ENCODE peak calls at places on chromosome 19, in five cellular contexts. G is esophagus squamous epithelium, D is heart right ventricle, U is breast epithelium, Q is BE2C. M is an unnamed sample.

GRCh38 chr19:50537769-50538230 is 24.1 kb upstream of the ASPDH start:
- DNase-seq in G (no peak), D (peak), U (peak), Q (peak), M (peak)

GRCh38 chr19:2051771-2052704 is 994 bp upstream of the MKNK2 start:
- DNase-seq in G (no peak), D (peak), U (no peak), Q (no peak), M (no peak)

GRCh38 chr19:30428281-30428680 is 56.1 kb downstream of the ZNF536 start:
- DNase-seq in G (no peak), D (no peak), U (no peak), Q (no peak), M (no peak)

GRCh38 chr19:38990949-38991697 is 15.6 kb upstream of the FBXO17 start:
- DNase-seq in G (no peak), D (no peak), U (no peak), Q (no peak), M (no peak)

GRCh38 chr19:38900816-38901215 is 1.0 kb downstream of the NFKBIB start:
- DNase-seq in G (no peak), D (no peak), U (no peak), Q (no peak), M (no peak)

GRCh38 chr19:29858621-29859020 is 46.8 kb downstream of the CCNE1 start:
- DNase-seq in G (no peak), D (no peak), U (no peak), Q (no peak), M (no peak)

GRCh38 chr19:10808937-10809655 is 26.9 kb downstream of the TMED1 start:
- DNase-seq in G (no peak), D (no peak), U (no peak), Q (no peak), M (no peak)

GRCh38 chr19:11552666-11553372 is 6.2 kb downstream of the ELOF1 start:
- DNase-seq in G (no peak), D (no peak), U (no peak), Q (no peak), M (no peak)

GRCh38 chr19:45251452-45252354 is 632 bp downstream of the MARK4 start:
- DNase-seq in G (no peak), D (no peak), U (no peak), Q (no peak), M (no peak)

GRCh38 chr19:2021453-2022140 is 6.1 kb upstream of the BTBD2 start:
- DNase-seq in G (no peak), D (no peak), U (no peak), Q (no peak), M (no peak)

GRCh38 chr19:47518139-47518538 is 3.3 kb upstream of the NAPA start:
- DNase-seq in G (no peak), D (no peak), U (no peak), Q (no peak), M (peak)

GRCh38 chr19:1247747-1248453 is 483 bp upstream of the MIDN start:
- DNase-seq in G (no peak), D (peak), U (no peak), Q (no peak), M (peak)

GRCh38 chr19:52923782-52924593 is 760 bp upstream of the ZNF888 start:
- DNase-seq in G (no peak), D (peak), U (no peak), Q (no peak), M (no peak)

GRCh38 chr19:46661735-46662592 is 982 bp upstream of the DACT3 start:
- DNase-seq in G (no peak), D (peak), U (peak), Q (peak), M (peak)

GRCh38 chr19:54458648-54459281 is 4.8 kb downstream of the LENG9 start:
- DNase-seq in G (no peak), D (no peak), U (no peak), Q (no peak), M (no peak)

DNA sequence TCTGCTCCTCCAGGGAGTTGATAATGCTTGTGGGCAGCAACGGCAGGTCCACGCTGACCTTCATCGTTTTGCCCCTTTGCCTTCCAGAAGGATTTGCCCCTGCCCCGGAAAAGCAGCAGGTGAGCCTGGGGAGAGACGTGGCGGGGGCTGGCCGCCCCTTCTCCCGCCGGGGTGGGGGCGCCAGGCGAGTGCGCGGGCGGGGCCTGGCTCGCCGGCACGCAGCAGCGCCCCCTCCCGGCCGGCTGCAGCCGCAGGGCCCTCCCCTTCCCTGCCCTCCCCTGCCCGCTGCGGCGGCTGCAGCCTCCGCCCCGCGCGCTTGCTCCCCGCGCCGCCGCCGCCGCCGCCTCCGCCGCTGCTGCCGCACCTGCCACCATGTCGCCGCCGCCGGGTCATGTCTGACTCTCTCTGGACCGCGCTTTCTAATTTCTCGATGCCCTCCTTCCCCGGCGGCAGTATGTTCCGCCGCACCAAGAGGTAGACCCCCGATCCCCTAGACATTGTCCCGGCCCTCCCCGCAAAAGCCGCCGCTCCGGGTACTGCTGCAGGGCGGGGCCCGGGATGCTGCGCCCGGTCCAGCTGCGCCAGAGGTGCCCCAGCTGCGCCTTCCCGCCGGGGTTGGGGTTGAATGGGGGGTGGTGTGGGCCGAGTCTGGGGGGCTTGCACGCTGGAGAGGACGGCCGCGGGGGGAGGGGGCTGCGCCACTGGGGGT is at the start of gene MAST1:
- DNase-seq in G (no peak), D (no peak), U (no peak), Q (peak), M (peak)
- H3K4me3 ChIP-seq in G (peak), D (peak), U (peak), Q (peak), M (peak)

DNA sequence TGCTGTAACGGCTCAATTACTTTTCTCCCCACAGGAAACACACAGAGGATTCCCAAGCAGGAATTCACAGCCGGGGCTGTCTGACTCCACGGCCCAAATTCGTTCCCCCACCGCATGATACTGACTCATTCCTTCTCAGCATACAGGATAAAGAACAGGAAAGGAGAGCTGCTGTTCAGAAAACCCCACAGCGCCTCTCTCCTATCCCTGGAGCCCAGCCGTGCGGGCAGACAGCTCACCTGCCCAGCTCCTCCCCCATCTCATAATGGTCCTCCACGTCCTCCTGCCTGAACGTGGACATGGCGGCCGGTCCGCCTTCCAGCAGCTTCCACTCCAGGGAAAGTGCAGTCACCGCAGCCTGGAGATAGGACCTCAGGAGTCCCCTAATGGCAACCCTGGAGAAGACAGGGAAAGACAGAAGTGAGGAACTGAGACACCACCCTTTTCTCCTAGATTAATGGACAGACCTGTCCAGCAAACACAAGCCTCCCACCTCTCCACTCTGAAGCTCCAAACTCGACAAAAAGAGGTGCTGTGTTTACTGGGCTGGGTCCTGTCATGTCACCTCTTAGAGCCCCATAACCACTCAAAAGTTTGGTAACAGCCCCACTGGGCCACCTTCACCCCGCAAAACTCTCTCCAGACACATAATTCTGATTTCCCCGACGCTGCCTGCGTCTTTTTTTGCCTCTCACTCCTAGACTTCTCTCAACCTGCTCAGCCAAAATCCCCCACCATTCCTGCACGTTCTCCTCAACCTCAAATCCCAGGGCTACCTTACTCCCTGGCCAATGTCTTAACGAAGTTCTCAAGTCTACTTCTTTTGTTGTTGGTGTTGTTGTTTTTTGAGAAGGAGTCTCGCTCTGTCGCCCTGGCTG is 1.2 kb downstream of the DAPK3 start:
- DNase-seq in G (no peak), D (peak), U (no peak), Q (no peak), M (no peak)
- TF ChIP-seq CTCF in G (peak), D (no peak), U (no peak), Q (peak), M (no peak)

GRCh38 chr19:35783469-35784400 is 8.4 kb downstream of the ARHGAP33 start:
- DNase-seq in G (no peak), D (no peak), U (no peak), Q (no peak), M (no peak)
- H3K4me3 ChIP-seq in G (no peak), D (no peak), U (no peak), Q (no peak), M (no peak)

GRCh38 chr19:41555752-41556151 is 20.2 kb upstream of the CEACAM21 start:
- DNase-seq in G (no peak), D (no peak), U (no peak), Q (no peak), M (no peak)

GRCh38 chr19:41551711-41552110 is 24.3 kb upstream of the CEACAM21 start:
- DNase-seq in G (no peak), D (no peak), U (no peak), Q (no peak), M (no peak)

GRCh38 chr19:41554902-41555301 is 21.1 kb upstream of the CEACAM21 start:
- DNase-seq in G (no peak), D (no peak), U (no peak), Q (no peak), M (no peak)

GRCh38 chr19:41552558-41552957 is 23.4 kb upstream of the CEACAM21 start:
- DNase-seq in G (no peak), D (no peak), U (no peak), Q (no peak), M (no peak)

GRCh38 chr19:41553804-41554203 is 22.2 kb upstream of the CEACAM21 start:
- DNase-seq in G (no peak), D (no peak), U (no peak), Q (no peak), M (no peak)
- TF ChIP-seq CTCF in G (no peak), D (no peak), U (no peak), Q (no peak), M (no peak)

DNA sequence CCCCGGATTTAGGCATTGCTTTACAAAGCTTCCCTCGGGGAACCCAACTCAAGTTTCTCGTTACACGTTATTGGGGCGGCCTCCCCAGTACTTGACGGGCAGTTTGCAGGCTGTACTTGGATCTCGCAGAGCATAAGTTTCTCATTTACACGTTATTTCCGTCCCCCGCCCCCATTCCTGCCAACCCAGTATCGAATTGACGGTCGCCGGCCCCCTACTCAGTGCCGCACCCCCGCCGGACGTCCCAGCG is 525 bp downstream of the SMG9 start:
- DNase-seq in G (peak), D (no peak), U (no peak), Q (no peak), M (no peak)
- H3K4me3 ChIP-seq in G (peak), D (peak), U (peak), Q (peak), M (peak)

GRCh38 chr19:27774827-27775226 is 1438.1 kb downstream of the UQCRFS1 start:
- DNase-seq in G (no peak), D (no peak), U (no peak), Q (peak), M (no peak)
- TF ChIP-seq CTCF in G (peak), D (peak), U (no peak), Q (peak), M (peak)

GRCh38 chr19:40742477-40742876 is 7.8 kb downstream of the ACTMAP start:
- DNase-seq in G (no peak), D (no peak), U (no peak), Q (no peak), M (no peak)

GRCh38 chr19:40747536-40747935 is 2.7 kb downstream of the ACTMAP start:
- DNase-seq in G (no peak), D (no peak), U (no peak), Q (no peak), M (no peak)

GRCh38 chr19:40743926-40744325 is 6.4 kb downstream of the ACTMAP start:
- DNase-seq in G (no peak), D (no peak), U (no peak), Q (no peak), M (no peak)

GRCh38 chr19:40745402-40745780 is 4.9 kb downstream of the ACTMAP start:
- DNase-seq in G (no peak), D (no peak), U (no peak), Q (no peak), M (no peak)

DNA sequence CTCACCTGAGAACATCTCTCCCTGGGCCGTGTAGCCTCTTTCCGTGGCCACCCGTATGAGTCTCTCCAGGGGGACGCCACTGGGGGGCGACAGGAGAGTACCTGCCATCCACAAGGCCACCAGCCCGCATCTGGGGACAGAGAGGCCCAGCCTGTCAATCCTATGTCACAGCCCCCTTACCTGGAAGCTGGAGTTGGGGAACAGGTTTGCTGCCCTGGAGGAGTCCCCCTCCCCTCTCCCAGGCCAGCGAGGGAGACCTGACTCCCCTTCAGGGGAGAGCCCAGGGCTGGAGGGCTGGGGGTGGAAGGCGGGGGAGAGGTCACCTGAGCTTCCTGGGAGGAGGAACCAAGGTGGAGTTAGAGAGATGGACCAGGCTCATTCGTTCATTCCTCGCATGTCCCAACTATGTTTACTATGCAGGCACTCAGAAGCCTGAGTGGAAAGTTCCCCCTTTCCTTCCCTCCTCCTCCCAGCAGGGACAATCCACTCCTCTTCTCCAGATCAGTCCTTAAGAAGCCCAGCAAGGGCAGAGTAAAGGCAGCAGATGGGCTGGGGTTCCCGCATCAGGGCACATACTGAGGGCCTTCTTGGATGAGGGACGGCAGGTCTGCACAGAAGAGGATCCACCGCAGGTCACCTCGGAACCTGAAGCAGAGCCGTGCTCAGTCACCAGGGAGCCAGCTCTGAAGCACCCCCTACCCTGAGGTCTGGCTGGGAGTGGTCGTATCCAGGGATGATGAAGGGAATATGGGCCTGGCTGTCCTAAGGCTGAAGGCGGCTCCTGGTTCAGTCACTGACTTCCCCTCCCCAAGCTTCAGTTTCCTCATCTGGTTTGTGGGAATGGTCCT is 5.5 kb downstream of the ACTMAP start:
- DNase-seq in G (no peak), D (no peak), U (no peak), Q (no peak), M (peak)
- H3K4me3 ChIP-seq in G (no peak), D (no peak), U (no peak), Q (no peak), M (no peak)

M was measured in CD8-positive, alpha-beta T cell.